ENCODE peak calls at places on chromosome 22, in ten cellular contexts. One of them, this sample, is unnamed.

GRCh38 chr22:26573026-26573662 is 16.8 kb downstream of the TPST2 start:
- DNase-seq in right cardiac atrium: peak; percentile 64
- DNase-seq in activated naive CD8-positive, alpha-beta T cell treated with anti-CD3 and anti-CD28 coated beads for 36 hours: peak; percentile 30
- DNase-seq in NCI-H1105 treated with DMSO at 0.1 percent for 48 hours: no peak
- DNase-seq in activated gamma-delta T cell: no peak
- DNase-seq in stimulated activated CD4-positive, alpha-beta T cell treated with anti-CD3 and anti-CD28 coated beads, Interleukin-4, amount 100 ng/mL, for 24 hours: no peak
- DNase-seq in keratinocyte: no peak
- DNase-seq in stimulated activated CD8-positive, alpha-beta memory T cell treated with anti-CD3 and anti-CD28 coated beads, Interleukin-2, amount 100 ng/mL, for 1 hour: no peak
- DNase-seq in GM06990: no peak
- DNase-seq in memory B cell: no peak
- DNase-seq in this sample: peak; percentile 34

GRCh38 chr22:45686842-45687241 is 15.2 kb downstream of the ATXN10 start:
- DNase-seq in activated gamma-delta T cell: no peak
- DNase-seq in NCI-H1105 treated with DMSO at 0.1 percent for 48 hours: no peak
- DNase-seq in memory B cell: no peak
- DNase-seq in stimulated activated CD8-positive, alpha-beta memory T cell treated with anti-CD3 and anti-CD28 coated beads, Interleukin-2, amount 100 ng/mL, for 1 hour: no peak
- DNase-seq in stimulated activated CD4-positive, alpha-beta T cell treated with anti-CD3 and anti-CD28 coated beads, Interleukin-4, amount 100 ng/mL, for 24 hours: no peak
- DNase-seq in GM06990: no peak
- DNase-seq in keratinocyte: no peak
- DNase-seq in activated naive CD8-positive, alpha-beta T cell treated with anti-CD3 and anti-CD28 coated beads for 36 hours: no peak
- DNase-seq in right cardiac atrium: no peak
- DNase-seq in this sample: no peak

GRCh38 chr22:21042978-21043855 is 2.5 kb upstream of the LRRC74B start:
- DNase-seq in GM06990: no peak
- DNase-seq in keratinocyte: no peak
- DNase-seq in right cardiac atrium: no peak
- DNase-seq in memory B cell: no peak
- DNase-seq in NCI-H1105 treated with DMSO at 0.1 percent for 48 hours: no peak
- DNase-seq in stimulated activated CD4-positive, alpha-beta T cell treated with anti-CD3 and anti-CD28 coated beads, Interleukin-4, amount 100 ng/mL, for 24 hours: no peak
- DNase-seq in activated naive CD8-positive, alpha-beta T cell treated with anti-CD3 and anti-CD28 coated beads for 36 hours: no peak
- DNase-seq in stimulated activated CD8-positive, alpha-beta memory T cell treated with anti-CD3 and anti-CD28 coated beads, Interleukin-2, amount 100 ng/mL, for 1 hour: no peak
- DNase-seq in activated gamma-delta T cell: no peak
- DNase-seq in this sample: no peak

GRCh38 chr22:44344407-44344806 is 31.7 kb upstream of the SHISAL1 start:
- DNase-seq in NCI-H1105 treated with DMSO at 0.1 percent for 48 hours: peak; percentile 78
- DNase-seq in GM06990: no peak
- DNase-seq in stimulated activated CD8-positive, alpha-beta memory T cell treated with anti-CD3 and anti-CD28 coated beads, Interleukin-2, amount 100 ng/mL, for 1 hour: no peak
- DNase-seq in activated gamma-delta T cell: no peak
- DNase-seq in right cardiac atrium: no peak
- DNase-seq in activated naive CD8-positive, alpha-beta T cell treated with anti-CD3 and anti-CD28 coated beads for 36 hours: no peak
- DNase-seq in memory B cell: no peak
- DNase-seq in keratinocyte: no peak
- DNase-seq in stimulated activated CD4-positive, alpha-beta T cell treated with anti-CD3 and anti-CD28 coated beads, Interleukin-4, amount 100 ng/mL, for 24 hours: no peak
- DNase-seq in this sample: no peak

GRCh38 chr22:24550028-24550901 is 4.7 kb downstream of the GUCD1 start:
- DNase-seq in activated gamma-delta T cell: no peak
- DNase-seq in NCI-H1105 treated with DMSO at 0.1 percent for 48 hours: no peak
- DNase-seq in memory B cell: no peak
- DNase-seq in keratinocyte: no peak
- DNase-seq in right cardiac atrium: no peak
- DNase-seq in stimulated activated CD4-positive, alpha-beta T cell treated with anti-CD3 and anti-CD28 coated beads, Interleukin-4, amount 100 ng/mL, for 24 hours: no peak
- DNase-seq in GM06990: no peak
- DNase-seq in stimulated activated CD8-positive, alpha-beta memory T cell treated with anti-CD3 and anti-CD28 coated beads, Interleukin-2, amount 100 ng/mL, for 1 hour: no peak
- DNase-seq in activated naive CD8-positive, alpha-beta T cell treated with anti-CD3 and anti-CD28 coated beads for 36 hours: no peak
- DNase-seq in this sample: no peak

GRCh38 chr22:47591016-47591415 is 828.6 kb downstream of the TBC1D22A start:
- DNase-seq in memory B cell: no peak
- DNase-seq in keratinocyte: no peak
- DNase-seq in activated naive CD8-positive, alpha-beta T cell treated with anti-CD3 and anti-CD28 coated beads for 36 hours: no peak
- DNase-seq in stimulated activated CD4-positive, alpha-beta T cell treated with anti-CD3 and anti-CD28 coated beads, Interleukin-4, amount 100 ng/mL, for 24 hours: no peak
- DNase-seq in activated gamma-delta T cell: no peak
- DNase-seq in GM06990: no peak
- DNase-seq in stimulated activated CD8-positive, alpha-beta memory T cell treated with anti-CD3 and anti-CD28 coated beads, Interleukin-2, amount 100 ng/mL, for 1 hour: no peak
- DNase-seq in NCI-H1105 treated with DMSO at 0.1 percent for 48 hours: no peak
- DNase-seq in right cardiac atrium: no peak
- DNase-seq in this sample: no peak

GRCh38 chr22:28943501-28943879 is 60.1 kb downstream of the ZNRF3 start:
- DNase-seq in NCI-H1105 treated with DMSO at 0.1 percent for 48 hours: no peak
- DNase-seq in keratinocyte: no peak
- DNase-seq in stimulated activated CD4-positive, alpha-beta T cell treated with anti-CD3 and anti-CD28 coated beads, Interleukin-4, amount 100 ng/mL, for 24 hours: no peak
- DNase-seq in memory B cell: no peak
- DNase-seq in activated naive CD8-positive, alpha-beta T cell treated with anti-CD3 and anti-CD28 coated beads for 36 hours: no peak
- DNase-seq in activated gamma-delta T cell: no peak
- DNase-seq in GM06990: no peak
- DNase-seq in right cardiac atrium: no peak
- DNase-seq in stimulated activated CD8-positive, alpha-beta memory T cell treated with anti-CD3 and anti-CD28 coated beads, Interleukin-2, amount 100 ng/mL, for 1 hour: no peak
- DNase-seq in this sample: no peak

GRCh38 chr22:42069801-42070516 is 653 bp downstream of the NAGA start:
- DNase-seq in stimulated activated CD4-positive, alpha-beta T cell treated with anti-CD3 and anti-CD28 coated beads, Interleukin-4, amount 100 ng/mL, for 24 hours: no peak
- DNase-seq in activated naive CD8-positive, alpha-beta T cell treated with anti-CD3 and anti-CD28 coated beads for 36 hours: peak; percentile 22
- DNase-seq in keratinocyte: no peak
- DNase-seq in stimulated activated CD8-positive, alpha-beta memory T cell treated with anti-CD3 and anti-CD28 coated beads, Interleukin-2, amount 100 ng/mL, for 1 hour: no peak
- DNase-seq in GM06990: no peak
- DNase-seq in memory B cell: no peak
- DNase-seq in right cardiac atrium: no peak
- DNase-seq in NCI-H1105 treated with DMSO at 0.1 percent for 48 hours: no peak
- DNase-seq in activated gamma-delta T cell: no peak
- DNase-seq in this sample: no peak

GRCh38 chr22:23184764-23185113 is 4.4 kb downstream of the BCR start:
- DNase-seq in activated gamma-delta T cell: no peak
- DNase-seq in activated naive CD8-positive, alpha-beta T cell treated with anti-CD3 and anti-CD28 coated beads for 36 hours: no peak
- DNase-seq in stimulated activated CD4-positive, alpha-beta T cell treated with anti-CD3 and anti-CD28 coated beads, Interleukin-4, amount 100 ng/mL, for 24 hours: no peak
- DNase-seq in GM06990: no peak
- DNase-seq in memory B cell: no peak
- DNase-seq in right cardiac atrium: no peak
- DNase-seq in keratinocyte: no peak
- DNase-seq in stimulated activated CD8-positive, alpha-beta memory T cell treated with anti-CD3 and anti-CD28 coated beads, Interleukin-2, amount 100 ng/mL, for 1 hour: no peak
- DNase-seq in NCI-H1105 treated with DMSO at 0.1 percent for 48 hours: peak; percentile 22
- DNase-seq in this sample: no peak

GRCh38 chr22:37162221-37163095 is 12.7 kb upstream of the IL2RB start:
- DNase-seq in stimulated activated CD8-positive, alpha-beta memory T cell treated with anti-CD3 and anti-CD28 coated beads, Interleukin-2, amount 100 ng/mL, for 1 hour: peak; percentile 48
- DNase-seq in activated gamma-delta T cell: no peak
- DNase-seq in GM06990: peak; percentile 90
- DNase-seq in keratinocyte: no peak
- DNase-seq in memory B cell: no peak
- DNase-seq in stimulated activated CD4-positive, alpha-beta T cell treated with anti-CD3 and anti-CD28 coated beads, Interleukin-4, amount 100 ng/mL, for 24 hours: peak; percentile 85
- DNase-seq in NCI-H1105 treated with DMSO at 0.1 percent for 48 hours: no peak
- DNase-seq in activated naive CD8-positive, alpha-beta T cell treated with anti-CD3 and anti-CD28 coated beads for 36 hours: peak; percentile 81
- DNase-seq in right cardiac atrium: no peak
- DNase-seq in this sample: no peak

GRCh38 chr22:33542153-33542552 is 378.1 kb downstream of the LARGE1 start:
- DNase-seq in stimulated activated CD8-positive, alpha-beta memory T cell treated with anti-CD3 and anti-CD28 coated beads, Interleukin-2, amount 100 ng/mL, for 1 hour: no peak
- DNase-seq in stimulated activated CD4-positive, alpha-beta T cell treated with anti-CD3 and anti-CD28 coated beads, Interleukin-4, amount 100 ng/mL, for 24 hours: no peak
- DNase-seq in activated naive CD8-positive, alpha-beta T cell treated with anti-CD3 and anti-CD28 coated beads for 36 hours: no peak
- DNase-seq in NCI-H1105 treated with DMSO at 0.1 percent for 48 hours: no peak
- DNase-seq in memory B cell: no peak
- DNase-seq in GM06990: no peak
- DNase-seq in right cardiac atrium: no peak
- DNase-seq in keratinocyte: no peak
- DNase-seq in activated gamma-delta T cell: no peak
- DNase-seq in this sample: no peak

GRCh38 chr22:27075028-27075678 is 417.8 kb downstream of the MIAT start:
- DNase-seq in GM06990: no peak
- DNase-seq in stimulated activated CD4-positive, alpha-beta T cell treated with anti-CD3 and anti-CD28 coated beads, Interleukin-4, amount 100 ng/mL, for 24 hours: no peak
- DNase-seq in keratinocyte: no peak
- DNase-seq in memory B cell: no peak
- DNase-seq in activated naive CD8-positive, alpha-beta T cell treated with anti-CD3 and anti-CD28 coated beads for 36 hours: no peak
- DNase-seq in stimulated activated CD8-positive, alpha-beta memory T cell treated with anti-CD3 and anti-CD28 coated beads, Interleukin-2, amount 100 ng/mL, for 1 hour: no peak
- DNase-seq in NCI-H1105 treated with DMSO at 0.1 percent for 48 hours: no peak
- DNase-seq in activated gamma-delta T cell: no peak
- DNase-seq in right cardiac atrium: no peak
- DNase-seq in this sample: no peak

GRCh38 chr22:27730649-27731433 is 70.7 kb downstream of the MN1 start:
- DNase-seq in stimulated activated CD4-positive, alpha-beta T cell treated with anti-CD3 and anti-CD28 coated beads, Interleukin-4, amount 100 ng/mL, for 24 hours: no peak
- DNase-seq in GM06990: no peak
- DNase-seq in NCI-H1105 treated with DMSO at 0.1 percent for 48 hours: no peak
- DNase-seq in memory B cell: no peak
- DNase-seq in activated gamma-delta T cell: no peak
- DNase-seq in right cardiac atrium: no peak
- DNase-seq in activated naive CD8-positive, alpha-beta T cell treated with anti-CD3 and anti-CD28 coated beads for 36 hours: no peak
- DNase-seq in keratinocyte: no peak
- DNase-seq in stimulated activated CD8-positive, alpha-beta memory T cell treated with anti-CD3 and anti-CD28 coated beads, Interleukin-2, amount 100 ng/mL, for 1 hour: no peak
- DNase-seq in this sample: no peak

GRCh38 chr22:37473437-37473946 is 12.7 kb downstream of the MFNG start:
- DNase-seq in activated gamma-delta T cell: no peak
- DNase-seq in stimulated activated CD4-positive, alpha-beta T cell treated with anti-CD3 and anti-CD28 coated beads, Interleukin-4, amount 100 ng/mL, for 24 hours: no peak
- DNase-seq in keratinocyte: no peak
- DNase-seq in memory B cell: no peak
- DNase-seq in NCI-H1105 treated with DMSO at 0.1 percent for 48 hours: no peak
- DNase-seq in stimulated activated CD8-positive, alpha-beta memory T cell treated with anti-CD3 and anti-CD28 coated beads, Interleukin-2, amount 100 ng/mL, for 1 hour: no peak
- DNase-seq in right cardiac atrium: no peak
- DNase-seq in GM06990: no peak
- DNase-seq in activated naive CD8-positive, alpha-beta T cell treated with anti-CD3 and anti-CD28 coated beads for 36 hours: no peak
- DNase-seq in this sample: no peak

GRCh38 chr22:24578355-24579241 is 14.3 kb downstream of the LRRC75B start:
- DNase-seq in keratinocyte: peak; percentile 92
- DNase-seq in memory B cell: no peak
- DNase-seq in right cardiac atrium: no peak
- DNase-seq in activated naive CD8-positive, alpha-beta T cell treated with anti-CD3 and anti-CD28 coated beads for 36 hours: no peak
- DNase-seq in stimulated activated CD4-positive, alpha-beta T cell treated with anti-CD3 and anti-CD28 coated beads, Interleukin-4, amount 100 ng/mL, for 24 hours: no peak
- DNase-seq in stimulated activated CD8-positive, alpha-beta memory T cell treated with anti-CD3 and anti-CD28 coated beads, Interleukin-2, amount 100 ng/mL, for 1 hour: no peak
- DNase-seq in NCI-H1105 treated with DMSO at 0.1 percent for 48 hours: peak; percentile 17
- DNase-seq in activated gamma-delta T cell: no peak
- DNase-seq in GM06990: no peak
- DNase-seq in this sample: no peak

GRCh38 chr22:30781271-30781875 is 86.7 kb downstream of the OSBP2 start:
- DNase-seq in activated gamma-delta T cell: no peak
- DNase-seq in stimulated activated CD4-positive, alpha-beta T cell treated with anti-CD3 and anti-CD28 coated beads, Interleukin-4, amount 100 ng/mL, for 24 hours: no peak
- DNase-seq in right cardiac atrium: no peak
- DNase-seq in stimulated activated CD8-positive, alpha-beta memory T cell treated with anti-CD3 and anti-CD28 coated beads, Interleukin-2, amount 100 ng/mL, for 1 hour: no peak
- DNase-seq in GM06990: no peak
- DNase-seq in NCI-H1105 treated with DMSO at 0.1 percent for 48 hours: no peak
- DNase-seq in activated naive CD8-positive, alpha-beta T cell treated with anti-CD3 and anti-CD28 coated beads for 36 hours: no peak
- DNase-seq in keratinocyte: no peak
- DNase-seq in memory B cell: no peak
- DNase-seq in this sample: no peak

GRCh38 chr22:47624277-47625012 is 862.0 kb downstream of the TBC1D22A start:
- DNase-seq in GM06990: no peak
- DNase-seq in activated gamma-delta T cell: no peak
- DNase-seq in activated naive CD8-positive, alpha-beta T cell treated with anti-CD3 and anti-CD28 coated beads for 36 hours: no peak
- DNase-seq in memory B cell: no peak
- DNase-seq in stimulated activated CD4-positive, alpha-beta T cell treated with anti-CD3 and anti-CD28 coated beads, Interleukin-4, amount 100 ng/mL, for 24 hours: no peak
- DNase-seq in keratinocyte: no peak
- DNase-seq in right cardiac atrium: no peak
- DNase-seq in stimulated activated CD8-positive, alpha-beta memory T cell treated with anti-CD3 and anti-CD28 coated beads, Interleukin-2, amount 100 ng/mL, for 1 hour: no peak
- DNase-seq in NCI-H1105 treated with DMSO at 0.1 percent for 48 hours: no peak
- DNase-seq in this sample: no peak

GRCh38 chr22:25153961-25154685 is 45.5 kb upstream of the CRYBB3 start:
- DNase-seq in NCI-H1105 treated with DMSO at 0.1 percent for 48 hours: no peak
- DNase-seq in activated naive CD8-positive, alpha-beta T cell treated with anti-CD3 and anti-CD28 coated beads for 36 hours: no peak
- DNase-seq in GM06990: no peak
- DNase-seq in activated gamma-delta T cell: no peak
- DNase-seq in stimulated activated CD4-positive, alpha-beta T cell treated with anti-CD3 and anti-CD28 coated beads, Interleukin-4, amount 100 ng/mL, for 24 hours: no peak
- DNase-seq in memory B cell: no peak
- DNase-seq in right cardiac atrium: peak; percentile 73
- DNase-seq in keratinocyte: peak; percentile 49
- DNase-seq in stimulated activated CD8-positive, alpha-beta memory T cell treated with anti-CD3 and anti-CD28 coated beads, Interleukin-2, amount 100 ng/mL, for 1 hour: no peak
- DNase-seq in this sample: peak; percentile 98

GRCh38 chr22:49775191-49776052 is 52.3 kb downstream of the BRD1 start:
- DNase-seq in right cardiac atrium: no peak
- DNase-seq in activated naive CD8-positive, alpha-beta T cell treated with anti-CD3 and anti-CD28 coated beads for 36 hours: no peak
- DNase-seq in keratinocyte: no peak
- DNase-seq in memory B cell: no peak
- DNase-seq in stimulated activated CD4-positive, alpha-beta T cell treated with anti-CD3 and anti-CD28 coated beads, Interleukin-4, amount 100 ng/mL, for 24 hours: no peak
- DNase-seq in NCI-H1105 treated with DMSO at 0.1 percent for 48 hours: no peak
- DNase-seq in stimulated activated CD8-positive, alpha-beta memory T cell treated with anti-CD3 and anti-CD28 coated beads, Interleukin-2, amount 100 ng/mL, for 1 hour: no peak
- DNase-seq in activated gamma-delta T cell: no peak
- DNase-seq in GM06990: no peak
- DNase-seq in this sample: no peak

GRCh38 chr22:36358533-36359171 is 29.1 kb downstream of the MYH9 start:
- DNase-seq in keratinocyte: no peak
- DNase-seq in activated gamma-delta T cell: no peak
- DNase-seq in stimulated activated CD8-positive, alpha-beta memory T cell treated with anti-CD3 and anti-CD28 coated beads, Interleukin-2, amount 100 ng/mL, for 1 hour: no peak
- DNase-seq in right cardiac atrium: no peak
- DNase-seq in NCI-H1105 treated with DMSO at 0.1 percent for 48 hours: no peak
- DNase-seq in activated naive CD8-positive, alpha-beta T cell treated with anti-CD3 and anti-CD28 coated beads for 36 hours: no peak
- DNase-seq in stimulated activated CD4-positive, alpha-beta T cell treated with anti-CD3 and anti-CD28 coated beads, Interleukin-4, amount 100 ng/mL, for 24 hours: no peak
- DNase-seq in GM06990: no peak
- DNase-seq in memory B cell: no peak
- DNase-seq in this sample: no peak

GRCh38 chr22:19761500-19762314 is 1.1 kb downstream of the TBX1 start:
- DNase-seq in right cardiac atrium: no peak
- DNase-seq in stimulated activated CD4-positive, alpha-beta T cell treated with anti-CD3 and anti-CD28 coated beads, Interleukin-4, amount 100 ng/mL, for 24 hours: no peak
- DNase-seq in stimulated activated CD8-positive, alpha-beta memory T cell treated with anti-CD3 and anti-CD28 coated beads, Interleukin-2, amount 100 ng/mL, for 1 hour: no peak
- DNase-seq in activated gamma-delta T cell: no peak
- DNase-seq in GM06990: no peak
- DNase-seq in NCI-H1105 treated with DMSO at 0.1 percent for 48 hours: no peak
- DNase-seq in memory B cell: no peak
- DNase-seq in activated naive CD8-positive, alpha-beta T cell treated with anti-CD3 and anti-CD28 coated beads for 36 hours: no peak
- DNase-seq in keratinocyte: no peak
- DNase-seq in this sample: no peak

GRCh38 chr22:37626144-37626543 is 13.3 kb upstream of the SH3BP1 start:
- DNase-seq in activated gamma-delta T cell: no peak
- DNase-seq in keratinocyte: no peak
- DNase-seq in memory B cell: no peak
- DNase-seq in stimulated activated CD4-positive, alpha-beta T cell treated with anti-CD3 and anti-CD28 coated beads, Interleukin-4, amount 100 ng/mL, for 24 hours: no peak
- DNase-seq in activated naive CD8-positive, alpha-beta T cell treated with anti-CD3 and anti-CD28 coated beads for 36 hours: no peak
- DNase-seq in right cardiac atrium: peak; percentile 88
- DNase-seq in stimulated activated CD8-positive, alpha-beta memory T cell treated with anti-CD3 and anti-CD28 coated beads, Interleukin-2, amount 100 ng/mL, for 1 hour: no peak
- DNase-seq in NCI-H1105 treated with DMSO at 0.1 percent for 48 hours: no peak
- DNase-seq in GM06990: no peak
- DNase-seq in this sample: peak; percentile 79

GRCh38 chr22:43183496-43184263 is 3.3 kb downstream of the TTLL12 start:
- DNase-seq in stimulated activated CD8-positive, alpha-beta memory T cell treated with anti-CD3 and anti-CD28 coated beads, Interleukin-2, amount 100 ng/mL, for 1 hour: no peak
- DNase-seq in GM06990: no peak
- DNase-seq in right cardiac atrium: no peak
- DNase-seq in activated gamma-delta T cell: no peak
- DNase-seq in memory B cell: no peak
- DNase-seq in stimulated activated CD4-positive, alpha-beta T cell treated with anti-CD3 and anti-CD28 coated beads, Interleukin-4, amount 100 ng/mL, for 24 hours: no peak
- DNase-seq in activated naive CD8-positive, alpha-beta T cell treated with anti-CD3 and anti-CD28 coated beads for 36 hours: no peak
- DNase-seq in NCI-H1105 treated with DMSO at 0.1 percent for 48 hours: no peak
- DNase-seq in keratinocyte: no peak
- DNase-seq in this sample: no peak

GRCh38 chr22:20180640-20181039 is 29.8 kb upstream of the CCDC188 start:
- DNase-seq in activated gamma-delta T cell: no peak
- DNase-seq in NCI-H1105 treated with DMSO at 0.1 percent for 48 hours: no peak
- DNase-seq in stimulated activated CD4-positive, alpha-beta T cell treated with anti-CD3 and anti-CD28 coated beads, Interleukin-4, amount 100 ng/mL, for 24 hours: no peak
- DNase-seq in stimulated activated CD8-positive, alpha-beta memory T cell treated with anti-CD3 and anti-CD28 coated beads, Interleukin-2, amount 100 ng/mL, for 1 hour: no peak
- DNase-seq in right cardiac atrium: no peak
- DNase-seq in activated naive CD8-positive, alpha-beta T cell treated with anti-CD3 and anti-CD28 coated beads for 36 hours: no peak
- DNase-seq in memory B cell: no peak
- DNase-seq in GM06990: no peak
- DNase-seq in keratinocyte: no peak
- DNase-seq in this sample: no peak

GRCh38 chr22:24555496-24556253 is at the start of gene SNRPD3:
- DNase-seq in activated naive CD8-positive, alpha-beta T cell treated with anti-CD3 and anti-CD28 coated beads for 36 hours: peak; percentile 89
- DNase-seq in GM06990: peak; percentile 92
- DNase-seq in NCI-H1105 treated with DMSO at 0.1 percent for 48 hours: peak; percentile 86
- DNase-seq in right cardiac atrium: peak; percentile 92
- DNase-seq in keratinocyte: no peak
- DNase-seq in memory B cell: peak; percentile 86
- DNase-seq in stimulated activated CD4-positive, alpha-beta T cell treated with anti-CD3 and anti-CD28 coated beads, Interleukin-4, amount 100 ng/mL, for 24 hours: peak; percentile 94
- DNase-seq in activated gamma-delta T cell: peak; percentile 65
- DNase-seq in stimulated activated CD8-positive, alpha-beta memory T cell treated with anti-CD3 and anti-CD28 coated beads, Interleukin-2, amount 100 ng/mL, for 1 hour: peak; percentile 71
- DNase-seq in this sample: peak; percentile 90

GRCh38 chr22:38519453-38520250 is 13.5 kb upstream of the DDX17 start:
- DNase-seq in activated naive CD8-positive, alpha-beta T cell treated with anti-CD3 and anti-CD28 coated beads for 36 hours: no peak
- DNase-seq in stimulated activated CD8-positive, alpha-beta memory T cell treated with anti-CD3 and anti-CD28 coated beads, Interleukin-2, amount 100 ng/mL, for 1 hour: no peak
- DNase-seq in memory B cell: no peak
- DNase-seq in GM06990: no peak
- DNase-seq in keratinocyte: no peak
- DNase-seq in right cardiac atrium: no peak
- DNase-seq in stimulated activated CD4-positive, alpha-beta T cell treated with anti-CD3 and anti-CD28 coated beads, Interleukin-4, amount 100 ng/mL, for 24 hours: no peak
- DNase-seq in NCI-H1105 treated with DMSO at 0.1 percent for 48 hours: no peak
- DNase-seq in activated gamma-delta T cell: no peak
- DNase-seq in this sample: no peak

GRCh38 chr22:41203118-41203517 is 2.0 kb upstream of the L3MBTL2 start:
- DNase-seq in GM06990: no peak
- DNase-seq in keratinocyte: no peak
- DNase-seq in stimulated activated CD4-positive, alpha-beta T cell treated with anti-CD3 and anti-CD28 coated beads, Interleukin-4, amount 100 ng/mL, for 24 hours: no peak
- DNase-seq in right cardiac atrium: no peak
- DNase-seq in stimulated activated CD8-positive, alpha-beta memory T cell treated with anti-CD3 and anti-CD28 coated beads, Interleukin-2, amount 100 ng/mL, for 1 hour: no peak
- DNase-seq in activated gamma-delta T cell: no peak
- DNase-seq in activated naive CD8-positive, alpha-beta T cell treated with anti-CD3 and anti-CD28 coated beads for 36 hours: no peak
- DNase-seq in NCI-H1105 treated with DMSO at 0.1 percent for 48 hours: no peak
- DNase-seq in memory B cell: no peak
- DNase-seq in this sample: no peak

GRCh38 chr22:47813661-47814060 is 1051.2 kb downstream of the TBC1D22A start:
- DNase-seq in right cardiac atrium: no peak
- DNase-seq in memory B cell: no peak
- DNase-seq in GM06990: no peak
- DNase-seq in stimulated activated CD4-positive, alpha-beta T cell treated with anti-CD3 and anti-CD28 coated beads, Interleukin-4, amount 100 ng/mL, for 24 hours: no peak
- DNase-seq in NCI-H1105 treated with DMSO at 0.1 percent for 48 hours: no peak
- DNase-seq in stimulated activated CD8-positive, alpha-beta memory T cell treated with anti-CD3 and anti-CD28 coated beads, Interleukin-2, amount 100 ng/mL, for 1 hour: no peak
- DNase-seq in activated naive CD8-positive, alpha-beta T cell treated with anti-CD3 and anti-CD28 coated beads for 36 hours: no peak
- DNase-seq in keratinocyte: no peak
- DNase-seq in activated gamma-delta T cell: no peak
- DNase-seq in this sample: no peak

This sample was measured in prostate gland.